ENCODE peak calls at places on chromosome 14, in eight cellular contexts. J, B, W, V, I, A, E and K are unnamed samples.

GRCh38 chr14:64060648-64061096 is 207.9 kb downstream of the SYNE2 start:
- DNase-seq in B (no peak), I (peak), E (no peak), A (no peak), J (no peak), W (no peak), V (no peak), K (peak)

GRCh38 chr14:101511620-101512395 is 49.5 kb upstream of the DIO3 start:
- DNase-seq in V (no peak), A (no peak), B (no peak), I (no peak), E (no peak), W (no peak), J (no peak), K (no peak)

GRCh38 chr14:91377700-91378652 is 39.6 kb downstream of the CCDC88C start:
- DNase-seq in J (no peak), E (no peak), W (no peak), I (no peak), B (no peak), V (no peak), A (no peak), K (no peak)

GRCh38 chr14:77979171-77979570 is 179.3 kb downstream of the ADCK1 start:
- DNase-seq in J (no peak), A (no peak), B (no peak), V (no peak), I (no peak), E (no peak), W (no peak), K (no peak)

GRCh38 chr14:59116984-59117415 is 71.5 kb upstream of the DAAM1 start:
- DNase-seq in V (peak), B (no peak), W (no peak), E (no peak), A (no peak), J (no peak), I (no peak), K (peak)

GRCh38 chr14:54724772-54725325 is 157.9 kb downstream of the SAMD4A start:
- DNase-seq in J (no peak), W (no peak), I (no peak), A (no peak), E (no peak), B (no peak), V (no peak), K (no peak)

GRCh38 chr14:55339770-55340169 is 68.5 kb downstream of the FBXO34 start:
- DNase-seq in J (no peak), I (no peak), A (no peak), E (no peak), W (no peak), B (no peak), V (peak), K (peak)

GRCh38 chr14:25111061-25111601 is 61.2 kb upstream of the STXBP6 start:
- DNase-seq in I (no peak), W (no peak), A (no peak), V (peak), E (no peak), J (no peak), B (no peak), K (peak)

GRCh38 chr14:85319101-85319500 is 210.8 kb upstream of the FLRT2 start:
- DNase-seq in B (no peak), V (no peak), W (no peak), J (no peak), E (no peak), I (no peak), A (no peak), K (no peak)

GRCh38 chr14:85595981-85596380 is 66.0 kb downstream of the FLRT2 start:
- DNase-seq in A (no peak), B (no peak), I (no peak), J (no peak), V (no peak), W (no peak), E (no peak), K (no peak)

GRCh38 chr14:75283162-75283883 is 4.7 kb downstream of the FOS start:
- DNase-seq in I (no peak), W (no peak), A (peak), E (no peak), V (peak), J (no peak), B (no peak), K (no peak)

GRCh38 chr14:44379292-44379977 is 127.6 kb downstream of the FSCB start:
- DNase-seq in J (no peak), B (no peak), A (no peak), E (no peak), W (no peak), I (no peak), V (no peak), K (no peak)

GRCh38 chr14:77036484-77037337 is 8.2 kb upstream of the IRF2BPL start:
- DNase-seq in B (no peak), E (no peak), W (no peak), I (no peak), A (no peak), V (no peak), J (no peak), K (no peak)

GRCh38 chr14:55103005-55103640 is 25.9 kb upstream of the LGALS3 start:
- DNase-seq in W (no peak), B (peak), I (peak), J (peak), V (peak), A (peak), E (peak), K (peak)

GRCh38 chr14:44165286-44165685 is 341.8 kb downstream of the FSCB start:
- DNase-seq in I (no peak), V (no peak), E (no peak), W (no peak), B (no peak), A (no peak), J (no peak), K (no peak)

GRCh38 chr14:81314443-81315175 is 85.5 kb downstream of the STON2 start:
- DNase-seq in V (no peak), W (no peak), I (no peak), A (no peak), J (no peak), B (no peak), E (no peak), K (no peak)

GRCh38 chr14:37428954-37429353 is 166.1 kb downstream of the FOXA1 start:
- DNase-seq in B (no peak), V (no peak), E (no peak), J (no peak), I (no peak), W (no peak), A (no peak), K (no peak)

GRCh38 chr14:55116246-55117030 is 12.6 kb upstream of the LGALS3 start:
- DNase-seq in E (no peak), J (no peak), A (no peak), B (no peak), W (no peak), I (no peak), V (no peak), K (no peak)

GRCh38 chr14:92914087-92914656 is 8.8 kb upstream of the CHGA start:
- DNase-seq in V (peak), B (no peak), W (no peak), I (peak), A (peak), E (no peak), J (no peak), K (no peak)

GRCh38 chr14:97707603-97708002 is 910.4 kb downstream of the VRK1 start:
- DNase-seq in V (no peak), I (no peak), W (no peak), J (no peak), A (no peak), B (no peak), E (no peak), K (no peak)

GRCh38 chr14:35747379-35747778 is 61.7 kb downstream of the RALGAPA1 start:
- DNase-seq in V (peak), I (no peak), J (peak), E (no peak), A (no peak), W (no peak), B (no peak), K (peak)

GRCh38 chr14:56794088-56794556 is 16.2 kb downstream of the OTX2 start:
- DNase-seq in J (no peak), W (no peak), E (no peak), B (no peak), V (no peak), A (no peak), I (no peak), K (no peak)

GRCh38 chr14:61562321-61563161 is 132.8 kb upstream of the HIF1A start:
- DNase-seq in V (peak), I (no peak), A (peak), B (no peak), E (no peak), J (peak), W (no peak), K (peak)

GRCh38 chr14:95432152-95433093 is 84.0 kb downstream of the SYNE3 start:
- DNase-seq in A (peak), E (no peak), V (peak), J (no peak), B (peak), I (peak), W (peak), K (no peak)

GRCh38 chr14:39034481-39035296 is 68.3 kb downstream of the SEC23A start:
- DNase-seq in I (peak), E (no peak), J (no peak), A (no peak), V (no peak), W (no peak), B (no peak), K (no peak)

GRCh38 chr14:59679872-59680271 is 103.3 kb upstream of the CCDC175 start:
- DNase-seq in B (no peak), W (no peak), A (no peak), J (no peak), I (peak), E (no peak), V (no peak), K (no peak)

GRCh38 chr14:28375295-28375694 is 391.3 kb upstream of the FOXG1 start:
- DNase-seq in W (no peak), I (peak), E (no peak), V (no peak), J (no peak), A (no peak), B (no peak), K (no peak)

GRCh38 chr14:48615618-48616017 is 940.2 kb upstream of the MDGA2 start:
- DNase-seq in V (no peak), B (no peak), E (no peak), W (no peak), A (no peak), I (no peak), J (no peak), K (no peak)

GRCh38 chr14:105745433-105746123 is 219.2 kb downstream of the TMEM121 start:
- DNase-seq in J (no peak), I (no peak), V (no peak), E (no peak), A (no peak), B (no peak), W (no peak), K (no peak)

GRCh38 chr14:90060312-90060964 is 1.4 kb upstream of the KCNK13 start:
- DNase-seq in I (peak), A (no peak), B (peak), W (peak), E (no peak), J (no peak), V (peak), K (peak)

GRCh38 chr14:25009891-25010290 is 40.1 kb downstream of the STXBP6 start:
- DNase-seq in E (no peak), I (peak), W (no peak), B (no peak), J (no peak), A (no peak), V (peak), K (no peak)

GRCh38 chr14:25537846-25538455 is 488.0 kb upstream of the STXBP6 start:
- DNase-seq in I (peak), B (no peak), J (no peak), E (no peak), W (no peak), A (peak), V (no peak), K (no peak)

GRCh38 chr14:65329911-65330310 is 82.6 kb upstream of the FUT8 start:
- DNase-seq in A (no peak), W (no peak), E (peak), I (peak), V (no peak), B (no peak), J (no peak), K (no peak)

GRCh38 chr14:65329481-65329880 is 83.0 kb upstream of the FUT8 start:
- DNase-seq in V (no peak), A (no peak), W (no peak), B (no peak), I (no peak), J (no peak), E (no peak), K (no peak)

GRCh38 chr14:65332141-65332871 is 80.2 kb upstream of the FUT8 start:
- DNase-seq in J (no peak), I (no peak), B (no peak), E (no peak), W (no peak), V (no peak), A (no peak), K (no peak)

GRCh38 chr14:65330416-65330815 is 82.1 kb upstream of the FUT8 start:
- DNase-seq in V (no peak), I (no peak), A (no peak), W (no peak), J (no peak), E (no peak), B (no peak), K (no peak)

DNA sequence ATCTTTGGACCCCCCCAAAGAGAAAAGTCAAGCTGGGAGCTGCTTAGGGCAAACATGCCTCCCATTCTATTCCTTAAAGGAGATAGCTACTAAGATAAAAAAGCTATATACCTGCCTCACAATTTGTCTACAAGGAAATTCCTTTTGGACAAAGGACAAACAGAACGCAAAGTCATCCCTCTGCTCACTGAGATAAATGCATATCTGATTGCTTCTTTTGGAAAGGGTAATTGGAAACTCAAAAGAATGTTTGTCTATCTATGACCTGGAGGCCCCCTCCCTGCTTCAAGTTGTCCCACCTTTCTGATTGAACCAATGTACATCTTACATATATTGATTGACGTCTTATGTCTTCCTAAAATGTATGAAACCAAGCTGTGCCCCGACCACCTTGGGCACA is 80.9 kb upstream of the FUT8 start:
- DNase-seq in V (no peak), J (no peak), A (no peak), W (no peak), E (no peak), I (no peak), B (no peak), K (no peak)
- H3K27ac ChIP-seq in V (no peak), J (no peak), A (no peak), W (no peak), E (no peak), I (no peak), B (no peak), K (no peak)

DNA sequence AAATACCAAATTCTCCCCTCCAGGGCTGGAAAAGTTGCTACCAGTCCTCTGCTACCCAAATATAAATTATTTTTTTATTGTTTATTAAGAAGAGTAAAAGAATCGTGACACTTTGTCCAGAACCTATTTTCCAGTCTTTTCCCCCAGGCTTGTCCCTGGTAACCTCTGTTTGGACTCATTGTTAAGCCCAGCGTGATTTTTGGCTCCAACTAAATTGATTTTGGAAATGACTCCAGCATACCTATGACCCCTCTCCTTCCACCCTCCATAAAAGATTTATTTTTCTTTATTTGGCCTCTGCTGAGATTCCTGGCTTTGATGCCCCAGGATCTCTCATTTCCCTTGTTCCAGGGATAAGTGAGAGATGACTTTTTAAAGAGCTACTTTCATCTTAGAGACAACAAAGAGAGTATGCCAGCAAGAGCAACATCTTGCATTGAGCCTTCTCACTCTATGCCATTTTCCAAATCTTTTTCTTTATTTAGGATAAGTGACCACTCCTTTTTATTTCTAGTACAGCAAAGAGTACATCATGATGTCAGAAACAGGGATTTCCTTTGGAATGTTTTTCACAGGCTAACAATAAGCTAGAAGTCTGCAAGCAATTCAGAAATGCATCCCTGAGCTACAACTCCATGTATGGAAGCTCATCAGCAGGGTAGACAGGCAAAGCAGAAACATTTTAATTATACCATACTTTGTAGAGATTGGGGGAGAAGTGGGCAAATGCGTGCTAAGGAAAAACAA is 75.8 kb downstream of the DAD1 start:
- DNase-seq in A (no peak), W (no peak), E (no peak), B (no peak), J (no peak), I (no peak), V (no peak), K (no peak)
- H3K27ac ChIP-seq in A (no peak), W (peak), E (peak), B (peak), J (no peak), I (no peak), V (no peak), K (no peak)

DNA sequence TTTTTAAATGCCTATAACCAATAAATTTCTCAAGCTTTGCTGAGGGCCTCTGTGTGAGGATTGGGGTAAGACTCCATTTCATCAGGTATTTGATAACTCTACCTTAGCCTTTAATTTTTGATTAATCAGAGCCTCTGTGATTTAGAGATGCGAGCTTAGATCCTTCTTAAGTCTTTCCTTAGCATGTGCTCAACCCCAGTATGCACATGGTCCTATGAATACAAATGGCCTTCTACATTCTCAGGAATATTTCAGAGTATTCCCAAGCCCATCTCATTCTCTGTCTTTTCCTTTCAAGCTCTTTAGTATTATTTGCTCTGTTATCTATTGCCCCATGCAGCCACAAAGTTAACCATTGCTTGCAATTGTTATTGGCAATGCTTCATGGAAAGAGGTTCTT is 1407.7 kb downstream of the LRFN5 start:
- DNase-seq in I (no peak), V (no peak), W (no peak), A (no peak), B (no peak), J (no peak), E (no peak), K (no peak)
- H3K27ac ChIP-seq in I (no peak), V (no peak), W (no peak), A (no peak), B (no peak), J (no peak), E (no peak), K (no peak)

GRCh38 chr14:68967459-68967940 is 11.6 kb downstream of the ACTN1 start:
- DNase-seq in W (no peak), B (no peak), E (no peak), I (no peak), V (no peak), J (no peak), A (no peak), K (no peak)
- H3K27ac ChIP-seq in W (peak), B (peak), E (peak), I (no peak), V (peak), J (peak), A (no peak), K (peak)